ENCODE peak calls at places on chromosomes 7 and 10, in nine cellular contexts. F is CD8-positive, alpha-beta T cell; L is astrocyte; C is bronchial epithelial cell; E is endodermal cell; R is uterus; P is kidney epithelial cell; D is left ventricle myocardium inferior; Z is heart right ventricle. S is an unnamed sample.

GRCh38 chr10:132257271-132257670 is 50.5 kb downstream of the STK32C start:
- DNase-seq in F (no peak), L (peak), C (peak), E (no peak), R (no peak), P (no peak), D (no peak), Z (no peak), S (no peak)

GRCh38 chr10:132458595-132459251 is 61.7 kb downstream of the PWWP2B start:
- DNase-seq in F (peak), L (no peak), C (no peak), E (peak), R (peak), P (no peak), D (no peak), Z (peak), S (no peak)

GRCh38 chr10:73644015-73644743 is 2.9 kb upstream of the MYOZ1 start:
- DNase-seq in F (peak), L (no peak), C (peak), E (peak), R (peak), P (no peak), D (no peak), Z (no peak), S (no peak)

GRCh38 chr7:76047305-76047810 is 442 bp downstream of the STYXL1 start:
- DNase-seq in F (peak), L (no peak), C (peak), E (no peak), R (no peak), P (no peak), D (no peak), Z (no peak), S (no peak)

GRCh38 chr10:62451606-62451965 is 77.4 kb downstream of the ZNF365 start:
- DNase-seq in F (no peak), L (peak), C (no peak), E (no peak), R (no peak), P (no peak), D (no peak), Z (no peak), S (no peak)

GRCh38 chr10:115771755-115772154 is 501.3 kb downstream of the GFRA1 start:
- DNase-seq in F (no peak), L (peak), C (no peak), E (no peak), R (no peak), P (no peak), D (no peak), Z (no peak), S (no peak)

GRCh38 chr7:98276241-98276761 is 5.2 kb upstream of the BRI3 start:
- DNase-seq in F (no peak), L (no peak), C (no peak), E (no peak), R (no peak), P (no peak), D (no peak), Z (no peak), S (peak)

GRCh38 chr7:138564365-138564764 is 104.3 kb downstream of the TRIM24 start:
- DNase-seq in F (no peak), L (peak), C (peak), E (no peak), R (no peak), P (no peak), D (no peak), Z (no peak), S (no peak)

GRCh38 chr10:72455889-72456588 is 101.3 kb upstream of the DNAJB12 start:
- DNase-seq in F (no peak), L (peak), C (peak), E (peak), R (no peak), P (peak), D (no peak), Z (no peak), S (peak)

GRCh38 chr10:5632430-5632829 is 34.0 kb downstream of the ASB13 start:
- DNase-seq in F (no peak), L (peak), C (peak), E (no peak), R (no peak), P (peak), D (no peak), Z (no peak), S (no peak)

GRCh38 chr7:27064681-27065080 is 31.1 kb downstream of the HOXA1 start:
- DNase-seq in F (no peak), L (no peak), C (no peak), E (no peak), R (no peak), P (no peak), D (no peak), Z (no peak), S (no peak)

GRCh38 chr7:106480616-106481031 is 180.3 kb downstream of the CCDC71L start:
- DNase-seq in F (no peak), L (no peak), C (no peak), E (no peak), R (no peak), P (no peak), D (no peak), Z (no peak), S (no peak)

GRCh38 chr7:42014625-42015412 is 222.2 kb downstream of the GLI3 start:
- DNase-seq in F (no peak), L (no peak), C (peak), E (peak), R (no peak), P (no peak), D (no peak), Z (no peak), S (no peak)

GRCh38 chr7:129780257-129781127 is 169.0 kb downstream of the NRF1 start:
- DNase-seq in F (peak), L (no peak), C (peak), E (peak), R (no peak), P (peak), D (no peak), Z (no peak), S (peak)

GRCh38 chr7:27148031-27148775 is 629 bp upstream of the HOXA6 start:
- DNase-seq in F (no peak), L (no peak), C (no peak), E (peak), R (peak), P (no peak), D (no peak), Z (no peak), S (no peak)

GRCh38 chr10:66837335-66837734 is 88.5 kb upstream of the LRRTM3 start:
- DNase-seq in F (no peak), L (peak), C (no peak), E (no peak), R (no peak), P (no peak), D (no peak), Z (no peak), S (peak)

GRCh38 chr7:133253522-133253882 is 624 bp downstream of the EXOC4 start:
- DNase-seq in F (peak), L (no peak), C (no peak), E (no peak), R (no peak), P (no peak), D (no peak), Z (no peak), S (no peak)

GRCh38 chr7:137539111-137539715 is 195.7 kb upstream of the PTN start:
- DNase-seq in F (no peak), L (peak), C (peak), E (no peak), R (no peak), P (peak), D (no peak), Z (no peak), S (peak)

GRCh38 chr10:48400850-48401220 is 94.4 kb downstream of the MAPK8 start:
- DNase-seq in F (no peak), L (no peak), C (no peak), E (no peak), R (no peak), P (no peak), D (no peak), Z (no peak), S (no peak)

GRCh38 chr7:24024689-24025088 is 259.3 kb upstream of the NPY start:
- DNase-seq in F (no peak), L (no peak), C (no peak), E (no peak), R (no peak), P (no peak), D (no peak), Z (no peak), S (no peak)

GRCh38 chr7:50962281-50962883 is 179.7 kb upstream of the GRB10 start:
- DNase-seq in F (no peak), L (no peak), C (no peak), E (no peak), R (no peak), P (no peak), D (no peak), Z (no peak), S (no peak)

GRCh38 chr10:99484626-99485581 is 47.8 kb upstream of the NKX2-3 start:
- DNase-seq in F (no peak), L (no peak), C (peak), E (peak), R (no peak), P (no peak), D (no peak), Z (no peak), S (no peak)

GRCh38 chr10:36185096-36185495 is 543.0 kb upstream of the FZD8 start:
- DNase-seq in F (no peak), L (no peak), C (no peak), E (no peak), R (no peak), P (no peak), D (no peak), Z (no peak), S (no peak)

GRCh38 chr10:408223-408622 is 273.0 kb downstream of the ZMYND11 start:
- DNase-seq in F (no peak), L (no peak), C (no peak), E (no peak), R (no peak), P (no peak), D (no peak), Z (no peak), S (no peak)

GRCh38 chr10:6008497-6009142 is 31.3 kb upstream of the IL15RA start:
- DNase-seq in F (no peak), L (peak), C (no peak), E (no peak), R (no peak), P (no peak), D (no peak), Z (no peak), S (no peak)

GRCh38 chr7:100472121-100472851 is 6.7 kb downstream of the TSC22D4 start:
- DNase-seq in F (no peak), L (no peak), C (no peak), E (no peak), R (no peak), P (no peak), D (no peak), Z (no peak), S (no peak)

GRCh38 chr10:132370426-132371340 is 26.3 kb upstream of the PWWP2B start:
- DNase-seq in F (no peak), L (no peak), C (no peak), E (no peak), R (no peak), P (no peak), D (no peak), Z (no peak), S (no peak)

GRCh38 chr10:120948889-120949382 is 97.8 kb downstream of the WDR11 start:
- DNase-seq in F (peak), L (peak), C (no peak), E (peak), R (no peak), P (no peak), D (peak), Z (peak), S (no peak)

GRCh38 chr7:73907554-73908122 is 46.7 kb downstream of the TMEM270 start:
- DNase-seq in F (no peak), L (no peak), C (no peak), E (no peak), R (no peak), P (no peak), D (no peak), Z (no peak), S (no peak)

GRCh38 chr10:100826983-100827818 is 81.8 kb downstream of the PAX2 start:
- DNase-seq in F (no peak), L (no peak), C (no peak), E (peak), R (no peak), P (no peak), D (no peak), Z (no peak), S (no peak)

GRCh38 chr7:158280467-158281154 is 307.0 kb downstream of the PTPRN2 start:
- DNase-seq in F (no peak), L (no peak), C (no peak), E (no peak), R (no peak), P (no peak), D (no peak), Z (no peak), S (no peak)

GRCh38 chr7:26348987-26349809 is 57.5 kb downstream of the SNX10 start:
- DNase-seq in F (no peak), L (no peak), C (peak), E (no peak), R (no peak), P (no peak), D (no peak), Z (no peak), S (peak)

GRCh38 chr7:42102301-42102700 is 134.7 kb downstream of the GLI3 start:
- DNase-seq in F (no peak), L (no peak), C (no peak), E (no peak), R (no peak), P (no peak), D (no peak), Z (no peak), S (no peak)

GRCh38 chr10:80507484-80507880 is 30.2 kb upstream of the SH2D4B start:
- DNase-seq in F (no peak), L (no peak), C (no peak), E (no peak), R (no peak), P (no peak), D (no peak), Z (no peak), S (no peak)

GRCh38 chr10:4498763-4499251 is 327.2 kb upstream of the AKR1E2 start:
- DNase-seq in F (no peak), L (peak), C (peak), E (no peak), R (no peak), P (no peak), D (no peak), Z (no peak), S (peak)

GRCh38 chr10:14815681-14816080 is 22.2 kb downstream of the CDNF start:
- DNase-seq in F (no peak), L (peak), C (no peak), E (no peak), R (no peak), P (no peak), D (no peak), Z (no peak), S (no peak)

GRCh38 chr10:11167233-11167979 is 149.7 kb downstream of the CELF2 start:
- DNase-seq in F (no peak), L (no peak), C (no peak), E (no peak), R (no peak), P (no peak), D (no peak), Z (no peak), S (no peak)

GRCh38 chr10:75000748-75001321 is 110.6 kb upstream of the SAMD8 start:
- DNase-seq in F (no peak), L (no peak), C (no peak), E (no peak), R (no peak), P (no peak), D (no peak), Z (no peak), S (no peak)

GRCh38 chr7:85508642-85509429 is 322.0 kb upstream of the SEMA3D start:
- DNase-seq in F (no peak), L (peak), C (peak), E (no peak), R (no peak), P (peak), D (no peak), Z (no peak), S (no peak)

GRCh38 chr10:118595598-118596425 is at the start of gene PRLHR:
- DNase-seq in F (no peak), L (peak), C (no peak), E (peak), R (peak), P (no peak), D (no peak), Z (no peak), S (no peak)

GRCh38 chr10:118596426-118597124 is 1.1 kb upstream of the PRLHR start:
- DNase-seq in F (no peak), L (no peak), C (no peak), E (peak), R (no peak), P (no peak), D (no peak), Z (no peak), S (no peak)

GRCh38 chr10:118592675-118593330 is 2.6 kb downstream of the PRLHR start:
- DNase-seq in F (no peak), L (no peak), C (no peak), E (no peak), R (no peak), P (no peak), D (no peak), Z (no peak), S (no peak)

GRCh38 chr10:118595064-118595420 is 406 bp downstream of the PRLHR start:
- DNase-seq in F (no peak), L (no peak), C (no peak), E (no peak), R (no peak), P (no peak), D (no peak), Z (no peak), S (no peak)

GRCh38 chr10:118594392-118595063 is 920 bp downstream of the PRLHR start:
- DNase-seq in F (peak), L (peak), C (peak), E (peak), R (peak), P (no peak), D (no peak), Z (peak), S (no peak)
- TF ChIP-seq CTCF in F (peak), L (no peak), C (peak), E (peak), R (peak), P (peak), D (peak), Z (no peak), S (peak)

GRCh38 chr10:33109788-33110469 is 151.9 kb upstream of the ITGB1 start:
- DNase-seq in F (no peak), L (peak), C (no peak), E (no peak), R (no peak), P (no peak), D (no peak), Z (no peak), S (no peak)

GRCh38 chr10:33111652-33112051 is 153.6 kb upstream of the ITGB1 start:
- DNase-seq in F (no peak), L (no peak), C (no peak), E (no peak), R (no peak), P (no peak), D (no peak), Z (no peak), S (no peak)

GRCh38 chr10:33106767-33107166 is 148.7 kb upstream of the ITGB1 start:
- DNase-seq in F (no peak), L (no peak), C (no peak), E (peak), R (no peak), P (no peak), D (no peak), Z (no peak), S (no peak)

GRCh38 chr10:33109384-33109783 is 151.4 kb upstream of the ITGB1 start:
- DNase-seq in F (no peak), L (no peak), C (no peak), E (no peak), R (no peak), P (no peak), D (no peak), Z (no peak), S (no peak)

DNA sequence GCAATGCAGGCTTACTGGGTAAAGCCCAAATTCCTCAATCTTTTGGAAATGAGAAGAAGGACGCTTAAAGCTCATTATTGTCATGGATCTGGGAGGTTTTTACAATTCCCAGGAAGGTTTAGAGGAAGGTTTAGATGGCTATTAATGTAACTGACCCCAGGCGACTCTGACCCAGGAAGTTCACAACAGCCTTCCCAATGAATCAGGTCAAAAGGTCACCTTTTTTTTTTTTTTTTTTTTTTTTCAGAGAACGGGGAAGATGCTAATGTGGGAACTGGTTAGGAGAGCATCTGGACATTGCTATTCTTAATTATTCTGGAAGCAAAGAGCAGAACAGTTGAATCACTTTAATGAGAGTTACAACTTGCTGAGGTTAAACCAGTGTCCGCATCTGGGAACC is 149.9 kb upstream of the ITGB1 start:
- DNase-seq in F (no peak), L (no peak), C (no peak), E (no peak), R (no peak), P (no peak), D (no peak), Z (no peak), S (no peak)
- H3K4me3 ChIP-seq in F (no peak), L (no peak), C (no peak), E (no peak), R (no peak), P (no peak), D (no peak), Z (no peak), S (no peak)

DNA sequence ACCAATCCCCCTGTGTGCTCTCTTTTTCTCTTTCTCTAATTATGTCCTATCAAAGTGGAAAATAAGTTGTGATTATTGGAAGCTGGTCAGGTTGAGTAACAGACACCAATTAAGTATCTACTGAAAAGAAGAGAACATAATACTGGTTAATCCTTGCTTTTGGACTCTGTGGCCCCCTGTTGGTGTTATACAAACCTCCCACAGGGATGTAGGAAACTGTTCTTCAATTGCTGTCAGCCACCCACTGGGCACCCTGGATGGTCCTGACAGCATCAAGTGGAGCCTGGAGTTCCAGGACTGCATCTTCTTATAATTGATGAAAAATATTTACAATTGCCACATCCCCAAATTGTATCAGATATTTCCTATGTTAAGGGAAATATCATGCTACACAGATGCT is 939.7 kb downstream of the KCNMA1 start:
- DNase-seq in F (no peak), L (no peak), C (no peak), E (no peak), R (no peak), P (no peak), D (no peak), Z (no peak), S (no peak)
- TF ChIP-seq CTCF in F (no peak), L (no peak), C (no peak), E (peak), R (no peak), P (no peak), D (no peak), Z (no peak), S (peak)

GRCh38 chr10:7866191-7866590 is 47.9 kb downstream of the TAF3 start:
- DNase-seq in F (no peak), L (peak), C (no peak), E (no peak), R (no peak), P (no peak), D (no peak), Z (no peak), S (no peak)

GRCh38 chr10:7874864-7875263 is 56.6 kb downstream of the TAF3 start:
- DNase-seq in F (no peak), L (no peak), C (no peak), E (no peak), R (no peak), P (no peak), D (no peak), Z (no peak), S (no peak)

GRCh38 chr10:7876541-7877127 is 58.3 kb downstream of the TAF3 start:
- DNase-seq in F (no peak), L (no peak), C (no peak), E (no peak), R (no peak), P (no peak), D (no peak), Z (no peak), S (no peak)

GRCh38 chr10:7872041-7872442 is 53.7 kb downstream of the TAF3 start:
- DNase-seq in F (no peak), L (no peak), C (peak), E (no peak), R (no peak), P (no peak), D (no peak), Z (no peak), S (no peak)
- H3K4me3 ChIP-seq in F (no peak), L (peak), C (peak), E (no peak), R (no peak), P (peak), D (peak), Z (no peak), S (peak)

DNA sequence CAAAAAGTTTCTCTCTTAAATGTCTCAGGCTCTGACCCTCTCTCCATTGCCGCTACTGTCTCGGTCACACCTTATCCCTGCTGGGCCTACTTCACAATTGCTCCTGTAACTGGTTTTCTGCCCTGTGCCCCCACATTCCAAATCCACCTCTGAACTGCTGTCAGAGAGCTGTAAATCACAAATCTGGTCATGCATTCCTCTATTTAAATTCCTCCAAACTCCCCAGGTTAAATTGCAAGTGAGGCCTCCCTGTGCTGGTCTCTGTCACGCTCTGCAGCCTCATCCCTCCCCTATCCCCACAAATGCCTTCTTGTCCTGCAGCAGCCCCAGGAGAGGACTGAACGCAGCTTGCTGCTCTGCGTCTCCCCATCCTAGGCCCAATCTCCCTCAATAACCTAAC is 40.4 kb upstream of the CDCA7L start:
- DNase-seq in F (no peak), L (no peak), C (no peak), E (no peak), R (no peak), P (no peak), D (no peak), Z (no peak), S (no peak)
- TF ChIP-seq CTCF in F (no peak), L (no peak), C (no peak), E (no peak), R (no peak), P (no peak), D (no peak), Z (no peak), S (no peak)

GRCh38 chr10:122461729-122462532 is 578 bp downstream of the HTRA1 start:
- DNase-seq in F (no peak), L (no peak), C (no peak), E (peak), R (no peak), P (no peak), D (no peak), Z (peak), S (no peak)
- H3K4me3 ChIP-seq in F (peak), L (peak), C (peak), E (peak), R (peak), P (peak), D (peak), Z (peak), S (peak)

S was measured in retinal pigment epithelial cell.